ENCODE peak calls at places on chromosomes 3 and 15, in nine cellular contexts. U, S, G, L, M, Q, R, I and V are unnamed samples. For H3K9me3, the result is how much of the 10 kb centered on the place peaks cover.

GRCh38 chr3:190641564-190641963 is 127.7 kb downstream of the IL1RAP start:
- DNase-seq in U (no peak), S (no peak), G (no peak), L (no peak), M (no peak), Q (no peak), R (peak), I (no peak), V (no peak)

GRCh38 chr3:94146455-94146854 is 83.6 kb downstream of the NSUN3 start:
- DNase-seq in U (no peak), S (no peak), G (peak), L (no peak), M (no peak), Q (no peak), R (no peak), I (no peak), V (no peak)

GRCh38 chr3:179829391-179829790 is 176.6 kb downstream of the USP13 start:
- DNase-seq in U (no peak), S (no peak), G (no peak), L (no peak), M (no peak), Q (no peak), R (no peak), I (no peak), V (no peak)

GRCh38 chr15:99154271-99154670 is 49.4 kb downstream of the SYNM start:
- DNase-seq in U (no peak), S (no peak), G (no peak), L (no peak), M (no peak), Q (no peak), R (no peak), I (no peak), V (no peak)

GRCh38 chr3:173275740-173276139 is 121.8 kb upstream of the NLGN1 start:
- DNase-seq in U (no peak), S (no peak), G (peak), L (no peak), M (no peak), Q (no peak), R (peak), I (no peak), V (no peak)

GRCh38 chr3:53081318-53081717 is 35.4 kb upstream of the SFMBT1 start:
- DNase-seq in U (no peak), S (no peak), G (no peak), L (no peak), M (no peak), Q (no peak), R (no peak), I (no peak), V (no peak)

GRCh38 chr15:64111679-64112050 is 15.9 kb downstream of the SNX1 start:
- DNase-seq in U (no peak), S (no peak), G (no peak), L (no peak), M (no peak), Q (no peak), R (peak), I (no peak), V (no peak)

GRCh38 chr3:190041333-190042041 is 79.2 kb downstream of the P3H2 start:
- DNase-seq in U (peak), S (no peak), G (no peak), L (peak), M (no peak), Q (no peak), R (no peak), I (no peak), V (no peak)

GRCh38 chr3:156353535-156353934 is 201.4 kb downstream of the SSR3 start:
- DNase-seq in U (no peak), S (no peak), G (no peak), L (no peak), M (no peak), Q (no peak), R (no peak), I (no peak), V (no peak)

GRCh38 chr3:42012378-42012934 is 50.6 kb upstream of the ULK4 start:
- DNase-seq in U (no peak), S (no peak), G (no peak), L (no peak), M (no peak), Q (no peak), R (no peak), I (no peak), V (no peak)

GRCh38 chr3:13688824-13689223 is 139.9 kb downstream of the FBLN2 start:
- DNase-seq in U (no peak), S (no peak), G (no peak), L (no peak), M (no peak), Q (no peak), R (no peak), I (no peak), V (no peak)

GRCh38 chr3:169668957-169669681 is 5.6 kb upstream of the MECOM start:
- DNase-seq in U (peak), S (peak), G (peak), L (peak), M (peak), Q (peak), R (peak), I (peak), V (peak)

GRCh38 chr15:66115568-66116206 is 137.9 kb downstream of the MEGF11 start:
- DNase-seq in U (no peak), S (peak), G (no peak), L (no peak), M (peak), Q (no peak), R (no peak), I (peak), V (no peak)

GRCh38 chr3:78022232-78022631 is 982.3 kb downstream of the ROBO2 start:
- DNase-seq in U (no peak), S (no peak), G (peak), L (no peak), M (no peak), Q (no peak), R (no peak), I (no peak), V (no peak)

GRCh38 chr3:32238027-32238815 is at the start of gene CMTM8:
- DNase-seq in U (peak), S (peak), G (peak), L (peak), M (peak), Q (peak), R (peak), I (peak), V (no peak)

GRCh38 chr15:45855210-45855906 is 220.5 kb downstream of the SQOR start:
- DNase-seq in U (no peak), S (no peak), G (peak), L (peak), M (no peak), Q (no peak), R (peak), I (no peak), V (no peak)

GRCh38 chr3:173395073-173395411 is 2.5 kb upstream of the NLGN1 start:
- DNase-seq in U (no peak), S (peak), G (peak), L (no peak), M (no peak), Q (no peak), R (no peak), I (no peak), V (no peak)

GRCh38 chr3:24829011-24829581 is 334.4 kb upstream of the THRB start:
- DNase-seq in U (peak), S (peak), G (no peak), L (peak), M (peak), Q (peak), R (no peak), I (no peak), V (peak)

GRCh38 chr15:59439571-59439970 is 1.6 kb downstream of the FAM81A start:
- DNase-seq in U (no peak), S (no peak), G (no peak), L (no peak), M (no peak), Q (no peak), R (no peak), I (no peak), V (no peak)

GRCh38 chr15:52042051-52042851 is 23.2 kb downstream of the MAPK6 start:
- DNase-seq in U (no peak), S (no peak), G (peak), L (no peak), M (no peak), Q (no peak), R (no peak), I (no peak), V (no peak)

GRCh38 chr3:99167016-99167415 is 265.5 kb upstream of the DCBLD2 start:
- DNase-seq in U (peak), S (no peak), G (no peak), L (no peak), M (no peak), Q (no peak), R (no peak), I (no peak), V (no peak)

GRCh38 chr3:107644631-107645030 is 121.9 kb downstream of the BBX start:
- DNase-seq in U (peak), S (no peak), G (peak), L (no peak), M (no peak), Q (no peak), R (no peak), I (no peak), V (no peak)

GRCh38 chr15:100642217-100642949 is 40.0 kb downstream of the ASB7 start:
- DNase-seq in U (no peak), S (no peak), G (no peak), L (no peak), M (no peak), Q (no peak), R (no peak), I (no peak), V (no peak)

GRCh38 chr15:90336705-90337141 is 15.4 kb upstream of the ZNF774 start:
- DNase-seq in U (peak), S (no peak), G (peak), L (peak), M (no peak), Q (no peak), R (no peak), I (no peak), V (no peak)

GRCh38 chr15:63348392-63348791 is 33.3 kb downstream of the CA12 start:
- DNase-seq in U (peak), S (peak), G (peak), L (peak), M (peak), Q (peak), R (no peak), I (no peak), V (no peak)

GRCh38 chr15:67082007-67082536 is 16.7 kb downstream of the SMAD3 start:
- DNase-seq in U (no peak), S (peak), G (peak), L (peak), M (peak), Q (no peak), R (no peak), I (peak), V (peak)

GRCh38 chr3:121654493-121655385 is 6.0 kb downstream of the HCLS1 start:
- DNase-seq in U (no peak), S (no peak), G (no peak), L (no peak), M (no peak), Q (no peak), R (no peak), I (no peak), V (no peak)

GRCh38 chr3:107236661-107237375 is 140.4 kb upstream of the CCDC54 start:
- DNase-seq in U (no peak), S (no peak), G (no peak), L (no peak), M (no peak), Q (no peak), R (no peak), I (no peak), V (no peak)

GRCh38 chr3:132134611-132135010 is 99.8 kb upstream of the CPNE4 start:
- DNase-seq in U (peak), S (no peak), G (peak), L (no peak), M (no peak), Q (no peak), R (no peak), I (no peak), V (no peak)

GRCh38 chr3:42728668-42729364 is 26.2 kb upstream of the HHATL start:
- DNase-seq in U (no peak), S (no peak), G (no peak), L (no peak), M (no peak), Q (no peak), R (no peak), I (no peak), V (no peak)

GRCh38 chr3:142098974-142099373 is 50.4 kb downstream of the TFDP2 start:
- DNase-seq in U (no peak), S (no peak), G (peak), L (no peak), M (no peak), Q (no peak), R (no peak), I (no peak), V (no peak)

GRCh38 chr15:67087507-67088172 is 22.2 kb downstream of the SMAD3 start:
- DNase-seq in U (no peak), S (no peak), G (no peak), L (no peak), M (no peak), Q (no peak), R (no peak), I (no peak), V (no peak)

GRCh38 chr3:16687206-16687605 is 82.0 kb upstream of the DAZL start:
- DNase-seq in U (no peak), S (no peak), G (no peak), L (no peak), M (no peak), Q (no peak), R (no peak), I (no peak), V (no peak)

DNA sequence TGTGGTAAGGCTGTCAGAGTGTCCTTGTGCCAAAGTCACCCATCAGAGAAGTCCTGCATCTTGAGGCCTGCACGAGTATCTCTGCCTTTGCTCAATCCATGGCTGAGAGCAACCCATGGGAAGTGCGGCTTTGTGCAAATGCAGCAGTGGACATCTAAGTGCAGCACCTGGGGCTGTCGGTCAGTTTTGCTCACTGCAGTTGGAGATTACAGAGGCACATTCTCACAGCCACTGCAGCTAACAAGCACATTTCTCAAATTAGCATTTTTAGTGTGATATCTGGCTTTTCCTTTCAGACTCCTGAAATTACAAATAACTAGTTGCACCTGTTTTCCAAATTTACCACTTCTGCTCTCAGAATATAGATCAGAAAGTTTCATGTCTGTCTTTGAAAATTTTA is 81.5 kb upstream of the DAZL start:
- DNase-seq in U (no peak), S (no peak), G (no peak), L (no peak), M (no peak), Q (no peak), R (no peak), I (no peak), V (no peak)
- H3K9me3 ChIP-seq in U (under half), S (under half), G (under half), L (under half), M (under half), Q (under half), R (under half), I (under half), V (under half)

GRCh38 chr15:75149911-75150709 is 51.6 kb upstream of the C15orf39 start:
- DNase-seq in U (peak), S (no peak), G (peak), L (no peak), M (peak), Q (no peak), R (no peak), I (no peak), V (no peak)

GRCh38 chr15:75148293-75148692 is 53.4 kb upstream of the C15orf39 start:
- DNase-seq in U (no peak), S (no peak), G (no peak), L (no peak), M (no peak), Q (no peak), R (no peak), I (no peak), V (no peak)

GRCh38 chr15:75142499-75142898 is 59.2 kb upstream of the C15orf39 start:
- DNase-seq in U (no peak), S (no peak), G (no peak), L (no peak), M (no peak), Q (no peak), R (no peak), I (no peak), V (no peak)

GRCh38 chr15:75143738-75144334 is 57.8 kb upstream of the C15orf39 start:
- DNase-seq in U (no peak), S (no peak), G (no peak), L (no peak), M (no peak), Q (no peak), R (no peak), I (no peak), V (no peak)

DNA sequence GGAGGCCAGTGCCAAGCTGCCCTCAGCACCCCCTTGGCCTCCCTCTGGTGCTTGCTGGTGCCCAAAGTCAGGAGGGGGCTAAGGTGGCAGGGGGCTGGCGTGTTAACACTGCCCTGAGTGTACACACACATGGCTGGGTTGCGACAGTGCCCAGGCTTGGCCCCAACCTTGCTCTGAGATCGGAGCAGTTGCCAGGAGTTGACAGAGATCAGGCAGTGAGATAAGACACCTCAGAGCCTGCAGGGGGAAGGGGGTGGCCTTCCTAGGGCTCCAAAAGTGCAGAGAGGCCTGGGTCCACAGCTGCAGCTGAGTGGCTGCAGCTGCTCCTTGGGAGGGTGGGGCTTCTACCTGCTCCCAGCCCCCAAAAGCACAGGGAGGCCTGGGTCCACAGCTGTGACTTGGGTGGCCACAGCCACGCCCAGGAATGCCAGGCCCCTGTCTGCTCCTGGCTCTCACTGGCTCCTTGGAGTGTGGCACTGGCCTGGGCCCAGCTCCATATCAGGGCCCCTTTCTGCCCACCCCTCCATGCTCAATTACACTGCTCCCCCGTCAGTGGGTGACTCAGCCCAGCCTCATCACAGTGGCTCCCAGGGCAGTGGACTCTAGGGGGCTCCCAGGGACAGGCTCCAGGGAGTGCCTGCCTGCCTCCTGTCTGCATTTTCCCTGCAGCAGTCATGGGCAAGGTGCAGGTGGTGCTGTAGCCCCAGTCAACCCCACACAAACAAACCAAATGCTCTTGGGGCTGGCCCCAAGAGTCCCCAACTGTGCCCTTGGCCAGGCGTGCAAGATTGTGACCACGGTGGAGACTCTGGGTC is 56.4 kb upstream of the C15orf39 start:
- DNase-seq in U (no peak), S (no peak), G (peak), L (no peak), M (no peak), Q (no peak), R (peak), I (no peak), V (no peak)
- H3K9me3 ChIP-seq in U (under half), S (under half), G (under half), L (under half), M (under half), Q (under half), R (under half), I (under half), V (under half)

DNA sequence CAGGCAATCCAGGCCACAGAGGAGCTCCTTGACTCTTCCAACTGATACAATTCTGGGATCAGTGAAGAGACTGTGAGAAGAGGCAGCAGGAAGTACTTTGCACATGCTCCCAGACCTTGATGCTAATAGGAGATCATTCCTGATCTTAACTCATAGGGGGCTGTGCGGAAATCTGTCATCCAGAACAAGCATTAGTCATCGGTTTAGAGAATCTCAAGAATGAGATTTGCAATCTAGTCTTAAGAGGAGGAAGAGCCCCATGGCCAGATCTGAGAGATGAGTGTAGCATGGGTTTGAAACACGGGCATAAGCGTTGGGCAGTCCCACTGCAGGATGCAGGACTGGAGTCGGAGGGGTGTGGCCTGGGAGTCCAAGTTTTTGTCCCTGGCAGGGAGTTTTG is 1081.1 kb downstream of the NAALADL2 start:
- DNase-seq in U (peak), S (no peak), G (peak), L (no peak), M (no peak), Q (no peak), R (no peak), I (no peak), V (no peak)
- H3K9me3 ChIP-seq in U (under half), S (under half), G (under half), L (under half), M (under half), Q (under half), R (half or more), I (under half), V (under half)

DNA sequence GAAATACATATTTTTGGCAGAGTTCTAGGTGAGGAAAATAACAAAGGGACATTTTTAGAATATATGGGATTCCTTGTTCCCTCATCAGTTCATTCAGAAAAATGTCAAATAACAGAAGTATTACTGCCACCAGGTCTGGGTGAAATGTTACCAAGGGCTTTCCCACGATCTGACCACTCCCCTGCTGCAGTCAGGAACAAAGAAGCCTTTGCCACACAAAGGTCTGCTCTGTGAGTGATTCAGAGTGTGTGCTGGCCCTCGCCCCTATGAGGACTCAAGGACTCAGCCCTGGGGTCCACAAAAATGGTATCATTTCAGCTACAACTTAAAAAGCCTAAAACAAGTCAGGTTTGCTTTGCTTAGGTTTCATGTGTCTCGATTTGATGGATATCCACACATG is 5.0 kb downstream of the MKRN3 start:
- DNase-seq in U (no peak), S (no peak), G (peak), L (no peak), M (no peak), Q (no peak), R (peak), I (no peak), V (no peak)
- H3K9me3 ChIP-seq in U (under half), S (under half), G (under half), L (under half), M (under half), Q (under half), R (under half), I (under half), V (under half)

GRCh38 chr15:25059698-25060471 is 105.1 kb downstream of the SNRPN start:
- DNase-seq in U (no peak), S (no peak), G (no peak), L (peak), M (no peak), Q (peak), R (no peak), I (no peak), V (peak)
- H3K9me3 ChIP-seq in U (half or more), S (half or more), G (half or more), L (half or more), M (half or more), Q (half or more), R (half or more), I (half or more), V (half or more)

GRCh38 chr3:171472552-171472951 is 12.3 kb upstream of the TNIK start:
- DNase-seq in U (no peak), S (no peak), G (no peak), L (no peak), M (no peak), Q (no peak), R (no peak), I (no peak), V (no peak)
- H3K9me3 ChIP-seq in U (under half), S (under half), G (under half), L (under half), M (under half), Q (under half), R (under half), I (under half), V (under half)

GRCh38 chr3:399647-400046 is 203.1 kb downstream of the CHL1 start:
- DNase-seq in U (no peak), S (no peak), G (peak), L (no peak), M (no peak), Q (no peak), R (no peak), I (no peak), V (no peak)
- H3K9me3 ChIP-seq in U (under half), S (under half), G (under half), L (under half), M (under half), Q (under half), R (under half), I (under half), V (under half)